ENCODE peak calls at places on chromosome 20, in four cellular contexts. One of them, this sample, is unnamed.

GRCh38 chr20:34965051-34965450 is 9.4 kb downstream of the MYH7B start:
- DNase-seq in HepG2: no peak
- DNase-seq in GM12878: no peak
- DNase-seq in A549: no peak
- DNase-seq in this sample: no peak

GRCh38 chr20:36231331-36231730 is 4.9 kb upstream of the AAR2 start:
- DNase-seq in GM12878: no peak
- DNase-seq in HepG2: no peak
- DNase-seq in A549: no peak
- DNase-seq in this sample: no peak

GRCh38 chr20:51022803-51023616 is at the start of gene KCNG1:
- DNase-seq in GM12878: no peak
- DNase-seq in HepG2: no peak
- DNase-seq in A549: peak
- DNase-seq in this sample: peak

GRCh38 chr20:46523696-46524328 is 10.5 kb upstream of the ZNF334 start:
- DNase-seq in HepG2: peak
- DNase-seq in GM12878: no peak
- DNase-seq in A549: no peak
- DNase-seq in this sample: no peak

GRCh38 chr20:44154521-44155001 is 32.4 kb downstream of the JPH2 start:
- DNase-seq in HepG2: no peak
- DNase-seq in A549: no peak
- DNase-seq in GM12878: no peak
- DNase-seq in this sample: no peak

GRCh38 chr20:844473-845225 is 11.1 kb downstream of the FAM110A start:
- DNase-seq in A549: peak
- DNase-seq in HepG2: peak
- DNase-seq in GM12878: peak
- DNase-seq in this sample: peak

GRCh38 chr20:11646359-11646758 is 271.3 kb upstream of the BTBD3 start:
- DNase-seq in HepG2: no peak
- DNase-seq in A549: no peak
- DNase-seq in GM12878: no peak
- DNase-seq in this sample: no peak

GRCh38 chr20:54320148-54320607 is 112.3 kb downstream of the PFDN4 start:
- DNase-seq in HepG2: no peak
- DNase-seq in GM12878: no peak
- DNase-seq in A549: no peak
- DNase-seq in this sample: no peak

GRCh38 chr20:58850693-58851174 is at the start of gene GNAS-AS1:
- DNase-seq in HepG2: no peak
- DNase-seq in GM12878: peak
- DNase-seq in A549: no peak
- DNase-seq in this sample: peak

GRCh38 chr20:24791949-24792348 is 157.1 kb upstream of the CST7 start:
- DNase-seq in GM12878: no peak
- DNase-seq in A549: no peak
- DNase-seq in HepG2: no peak
- DNase-seq in this sample: no peak

GRCh38 chr20:9068896-9069663 is at the start of gene PLCB4:
- DNase-seq in HepG2: no peak
- DNase-seq in GM12878: no peak
- DNase-seq in A549: peak
- DNase-seq in this sample: peak

GRCh38 chr20:50152394-50153152 is 950 bp downstream of the PEDS1 start:
- DNase-seq in HepG2: no peak
- DNase-seq in A549: no peak
- DNase-seq in GM12878: no peak
- DNase-seq in this sample: no peak

DNA sequence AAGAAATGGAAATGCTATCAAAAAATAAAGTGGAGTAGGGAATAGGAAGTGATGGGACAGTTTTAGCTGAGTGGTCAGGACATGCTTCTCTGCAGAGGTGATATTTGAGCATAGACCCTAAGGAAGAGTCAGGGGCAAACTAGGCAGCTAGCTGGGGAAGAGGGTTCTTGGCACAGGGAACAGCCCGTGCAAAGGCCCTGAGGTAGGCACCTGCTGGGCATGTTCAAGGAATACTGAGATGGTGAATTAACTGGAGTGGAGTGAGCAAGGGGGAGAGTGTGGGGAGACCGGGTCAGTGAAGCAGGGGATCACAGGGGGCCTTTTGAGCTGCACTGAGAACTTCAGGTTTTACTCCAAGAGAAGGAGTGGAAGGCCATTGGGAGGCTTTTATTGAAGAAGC is 7.5 kb upstream of the SIRPA start:
- DNase-seq in HepG2: no peak
- DNase-seq in A549: no peak
- DNase-seq in GM12878: no peak
- DNase-seq in this sample: no peak
- TF ChIP-seq PBX3 in HepG2: no peak
- TF ChIP-seq PBX3 in A549: no peak
- TF ChIP-seq PBX3 in GM12878: no peak
- TF ChIP-seq PBX3 in this sample: no peak

GRCh38 chr20:5864873-5865582 is 85.3 kb downstream of the TRMT6 start:
- DNase-seq in A549: no peak
- DNase-seq in GM12878: no peak
- DNase-seq in HepG2: no peak
- DNase-seq in this sample: no peak

GRCh38 chr20:5871720-5872410 is 78.5 kb downstream of the TRMT6 start:
- DNase-seq in HepG2: no peak
- DNase-seq in GM12878: no peak
- DNase-seq in A549: no peak
- DNase-seq in this sample: no peak

GRCh38 chr20:5865604-5866003 is 84.7 kb downstream of the TRMT6 start:
- DNase-seq in GM12878: no peak
- DNase-seq in A549: no peak
- DNase-seq in HepG2: no peak
- DNase-seq in this sample: no peak

GRCh38 chr20:5870462-5871021 is 79.8 kb downstream of the TRMT6 start:
- DNase-seq in HepG2: no peak
- DNase-seq in GM12878: no peak
- DNase-seq in A549: no peak
- DNase-seq in this sample: no peak
- TF ChIP-seq PBX3 in HepG2: no peak
- TF ChIP-seq PBX3 in GM12878: no peak
- TF ChIP-seq PBX3 in A549: no peak
- TF ChIP-seq PBX3 in this sample: no peak

GRCh38 chr20:40511478-40511877 is 177.6 kb downstream of the MAFB start:
- DNase-seq in A549: no peak
- DNase-seq in GM12878: no peak
- DNase-seq in HepG2: no peak
- DNase-seq in this sample: no peak

GRCh38 chr20:40510622-40511021 is 178.4 kb downstream of the MAFB start:
- DNase-seq in GM12878: no peak
- DNase-seq in HepG2: no peak
- DNase-seq in A549: no peak
- DNase-seq in this sample: no peak

GRCh38 chr20:40508821-40509220 is 180.2 kb downstream of the MAFB start:
- DNase-seq in A549: no peak
- DNase-seq in GM12878: no peak
- DNase-seq in HepG2: no peak
- DNase-seq in this sample: no peak

GRCh38 chr20:40513010-40513409 is 176.0 kb downstream of the MAFB start:
- DNase-seq in A549: no peak
- DNase-seq in HepG2: no peak
- DNase-seq in GM12878: no peak
- DNase-seq in this sample: no peak

DNA sequence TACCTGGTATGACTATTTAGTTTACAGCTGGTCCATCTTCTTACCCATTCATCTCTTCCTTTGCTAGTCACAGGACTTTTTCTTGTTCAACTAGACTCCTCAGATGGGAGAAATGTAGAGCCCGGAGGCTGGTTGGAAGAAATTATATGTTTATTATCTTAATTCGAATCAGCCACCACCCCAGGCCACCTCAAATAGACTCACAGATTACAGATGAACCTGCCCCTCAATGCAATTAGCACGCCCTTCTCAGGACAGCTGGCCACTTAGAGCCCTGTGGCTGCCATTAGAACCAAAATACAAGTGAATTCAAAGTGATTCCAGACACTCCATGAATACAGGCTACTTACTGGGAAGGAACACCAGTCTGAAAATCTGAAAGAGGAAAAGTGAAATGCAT is 176.5 kb downstream of the MAFB start:
- DNase-seq in HepG2: no peak
- DNase-seq in A549: no peak
- DNase-seq in GM12878: no peak
- DNase-seq in this sample: peak
- TF ChIP-seq PBX3 in HepG2: no peak
- TF ChIP-seq PBX3 in A549: no peak
- TF ChIP-seq PBX3 in GM12878: no peak
- TF ChIP-seq PBX3 in this sample: no peak

DNA sequence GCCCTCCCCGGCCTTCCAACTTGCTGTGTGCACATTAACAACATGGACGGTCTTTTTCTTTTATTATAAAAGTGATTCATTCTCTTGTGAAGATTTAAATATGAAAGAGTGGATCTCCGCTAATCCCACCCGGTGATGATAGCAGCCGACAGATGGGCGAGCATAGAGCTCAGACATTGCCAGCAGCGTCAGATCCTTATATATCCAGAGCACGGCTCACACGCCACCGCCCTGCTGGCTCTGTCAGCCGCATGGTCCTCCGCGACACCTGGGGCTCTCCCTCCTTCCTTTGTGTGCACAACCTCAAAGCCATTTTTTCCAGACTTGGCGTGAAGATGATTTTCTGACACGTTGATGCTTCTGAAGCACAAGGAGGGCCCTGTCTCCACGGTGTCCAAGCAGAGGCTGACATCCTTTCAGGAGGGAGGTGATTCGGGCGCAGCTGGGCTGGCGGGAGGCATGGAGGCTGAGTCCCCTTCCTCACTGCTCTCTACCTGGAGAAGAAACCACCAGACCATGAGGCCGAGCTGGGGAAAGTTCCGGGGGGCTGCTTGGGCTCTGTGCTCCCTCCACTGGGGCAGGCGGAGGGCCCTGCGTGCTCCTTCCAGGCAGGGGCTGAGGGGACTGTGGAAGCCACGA is 22.1 kb upstream of the MRGBP start:
- DNase-seq in HepG2: no peak
- DNase-seq in A549: no peak
- DNase-seq in GM12878: no peak
- DNase-seq in this sample: no peak
- TF ChIP-seq PBX3 in HepG2: no peak
- TF ChIP-seq PBX3 in A549: no peak
- TF ChIP-seq PBX3 in GM12878: no peak
- TF ChIP-seq PBX3 in this sample: no peak

GRCh38 chr20:41329435-41330342 is 10.9 kb upstream of the LPIN3 start:
- DNase-seq in GM12878: no peak
- DNase-seq in A549: peak
- DNase-seq in HepG2: peak
- DNase-seq in this sample: no peak
- TF ChIP-seq PBX3 in GM12878: no peak
- TF ChIP-seq PBX3 in A549: no peak
- TF ChIP-seq PBX3 in HepG2: no peak
- TF ChIP-seq PBX3 in this sample: peak

GRCh38 chr20:19929749-19930148 is 87.4 kb upstream of the NAA20 start:
- DNase-seq in HepG2: no peak
- DNase-seq in GM12878: no peak
- DNase-seq in A549: no peak
- DNase-seq in this sample: no peak

GRCh38 chr20:19934792-19935491 is 82.2 kb upstream of the NAA20 start:
- DNase-seq in A549: peak
- DNase-seq in GM12878: no peak
- DNase-seq in HepG2: no peak
- DNase-seq in this sample: no peak

GRCh38 chr20:19930461-19930860 is 86.7 kb upstream of the NAA20 start:
- DNase-seq in HepG2: no peak
- DNase-seq in GM12878: no peak
- DNase-seq in A549: no peak
- DNase-seq in this sample: no peak

GRCh38 chr20:19928379-19929360 is 88.5 kb upstream of the NAA20 start:
- DNase-seq in GM12878: no peak
- DNase-seq in HepG2: no peak
- DNase-seq in A549: no peak
- DNase-seq in this sample: no peak

GRCh38 chr20:19932170-19932667 is 84.9 kb upstream of the NAA20 start:
- DNase-seq in HepG2: no peak
- DNase-seq in GM12878: no peak
- DNase-seq in A549: no peak
- DNase-seq in this sample: peak
- TF ChIP-seq PBX3 in HepG2: no peak
- TF ChIP-seq PBX3 in GM12878: no peak
- TF ChIP-seq PBX3 in A549: no peak
- TF ChIP-seq PBX3 in this sample: peak

DNA sequence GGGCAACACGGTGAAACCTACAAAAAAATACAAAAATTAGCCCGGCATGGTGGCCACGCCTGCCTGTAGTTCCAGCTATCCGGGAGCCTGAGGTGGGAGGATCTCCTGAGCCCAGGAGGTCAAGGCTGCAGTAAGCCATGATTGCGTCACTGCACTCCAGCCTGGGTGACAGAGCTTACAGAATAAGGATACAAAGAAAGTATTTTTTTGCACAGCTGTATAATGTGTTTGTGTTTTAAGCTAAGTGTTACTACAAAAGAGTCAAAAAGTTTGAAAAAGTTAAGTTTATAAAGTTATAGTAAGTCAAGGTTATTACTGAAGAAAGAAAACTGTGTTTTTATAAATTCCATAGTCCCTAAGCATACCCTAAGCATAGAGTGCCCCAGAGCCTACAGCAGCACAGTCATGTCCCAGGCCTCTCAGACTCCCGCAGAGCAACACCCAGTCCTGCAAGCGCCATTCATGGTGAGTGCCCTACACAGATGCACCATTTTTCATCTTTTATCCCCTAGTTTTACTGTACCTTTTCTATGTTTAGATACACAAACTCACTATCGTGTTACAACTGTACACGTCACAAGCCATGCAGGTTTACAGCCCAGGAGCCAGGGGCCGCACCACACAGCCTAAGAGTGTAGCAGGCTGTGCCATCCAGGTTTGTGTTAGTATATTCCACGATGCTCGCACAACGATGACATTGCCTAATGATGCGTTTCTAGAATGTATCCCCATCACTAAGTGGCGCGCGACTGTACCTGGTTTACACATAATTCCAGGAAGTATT is 22.4 kb downstream of the TAF4 start:
- DNase-seq in A549: no peak
- DNase-seq in HepG2: peak
- DNase-seq in GM12878: no peak
- DNase-seq in this sample: no peak
- TF ChIP-seq PBX3 in A549: no peak
- TF ChIP-seq PBX3 in HepG2: no peak
- TF ChIP-seq PBX3 in GM12878: no peak
- TF ChIP-seq PBX3 in this sample: no peak

GRCh38 chr20:63236116-63236837 is 572 bp downstream of the BIRC7 start:
- DNase-seq in GM12878: no peak
- DNase-seq in HepG2: no peak
- DNase-seq in A549: no peak
- DNase-seq in this sample: no peak

GRCh38 chr20:63235399-63235983 is at the start of gene BIRC7:
- DNase-seq in HepG2: no peak
- DNase-seq in GM12878: no peak
- DNase-seq in A549: no peak
- DNase-seq in this sample: no peak

GRCh38 chr20:63233924-63234323 is 1.8 kb upstream of the BIRC7 start:
- DNase-seq in A549: no peak
- DNase-seq in HepG2: no peak
- DNase-seq in GM12878: no peak
- DNase-seq in this sample: no peak

GRCh38 chr20:63233061-63233344 is 2.7 kb upstream of the BIRC7 start:
- DNase-seq in HepG2: no peak
- DNase-seq in GM12878: no peak
- DNase-seq in A549: no peak
- DNase-seq in this sample: no peak

GRCh38 chr20:63234693-63235398 is 859 bp upstream of the BIRC7 start:
- DNase-seq in A549: peak
- DNase-seq in HepG2: peak
- DNase-seq in GM12878: no peak
- DNase-seq in this sample: no peak
- TF ChIP-seq PBX3 in A549: no peak
- TF ChIP-seq PBX3 in HepG2: no peak
- TF ChIP-seq PBX3 in GM12878: no peak
- TF ChIP-seq PBX3 in this sample: no peak

This sample was measured in SK-N-SH.